ENCODE peak calls at places on chromosomes 2 and 18, in seven cellular contexts. N, P, U, F, D, Q and L are unnamed samples. For H3K27me3, the result is how much of the 10 kb centered on the place peaks cover.

GRCh38 chr2:120346667-120347358 is 877 bp downstream of the INHBB start:
- DNase-seq in N (peak), P (no peak), U (peak), F (no peak), D (peak), Q (no peak), L (no peak)

GRCh38 chr2:215376103-215376780 is 59.6 kb downstream of the FN1 start:
- DNase-seq in N (no peak), P (no peak), U (no peak), F (no peak), D (peak), Q (no peak), L (no peak)

GRCh38 chr2:216215991-216216390 is 106.8 kb downstream of the XRCC5 start:
- DNase-seq in N (no peak), P (no peak), U (peak), F (peak), D (peak), Q (no peak), L (no peak)

GRCh38 chr2:28269019-28269784 is 123.5 kb upstream of the FOSL2 start:
- DNase-seq in N (no peak), P (no peak), U (peak), F (no peak), D (peak), Q (no peak), L (no peak)

GRCh38 chr2:191650896-191651773 is 26.8 kb upstream of the NABP1 start:
- DNase-seq in N (no peak), P (no peak), U (no peak), F (no peak), D (no peak), Q (no peak), L (no peak)

GRCh38 chr18:4119813-4120212 is 335.3 kb downstream of the DLGAP1 start:
- DNase-seq in N (no peak), P (no peak), U (no peak), F (no peak), D (no peak), Q (no peak), L (no peak)

GRCh38 chr2:222355860-222356259 is 57.1 kb upstream of the PAX3 start:
- DNase-seq in N (no peak), P (no peak), U (peak), F (no peak), D (no peak), Q (no peak), L (no peak)

GRCh38 chr18:59861009-59861408 is 38.8 kb upstream of the PMAIP1 start:
- DNase-seq in N (no peak), P (no peak), U (peak), F (no peak), D (peak), Q (no peak), L (no peak)

GRCh38 chr2:189056200-189057106 is 82.3 kb downstream of the COL3A1 start:
- DNase-seq in N (no peak), P (no peak), U (peak), F (no peak), D (no peak), Q (no peak), L (no peak)

GRCh38 chr2:72112981-72113846 is 34.4 kb downstream of the CYP26B1 start:
- DNase-seq in N (no peak), P (no peak), U (no peak), F (no peak), D (no peak), Q (no peak), L (no peak)

GRCh38 chr2:158395166-158395565 is 61.4 kb downstream of the CCDC148 start:
- DNase-seq in N (no peak), P (no peak), U (peak), F (no peak), D (no peak), Q (no peak), L (no peak)

GRCh38 chr18:48933578-48934399 is 17.0 kb downstream of the SMAD7 start:
- DNase-seq in N (no peak), P (no peak), U (no peak), F (no peak), D (no peak), Q (no peak), L (no peak)

GRCh38 chr2:105187531-105187930 is 54.0 kb upstream of the GPR45 start:
- DNase-seq in N (no peak), P (no peak), U (peak), F (no peak), D (peak), Q (no peak), L (no peak)

GRCh38 chr2:43361286-43361685 is 134.9 kb upstream of the ZFP36L2 start:
- DNase-seq in N (no peak), P (no peak), U (peak), F (no peak), D (peak), Q (no peak), L (no peak)

GRCh38 chr18:78981652-78981955 is 2.0 kb downstream of the SALL3 start:
- DNase-seq in N (no peak), P (no peak), U (no peak), F (no peak), D (no peak), Q (no peak), L (no peak)
- H3K27me3 ChIP-seq in N (under half), P (under half), U (under half), F (half or more), D (half or more), Q (half or more), L (half or more)

DNA sequence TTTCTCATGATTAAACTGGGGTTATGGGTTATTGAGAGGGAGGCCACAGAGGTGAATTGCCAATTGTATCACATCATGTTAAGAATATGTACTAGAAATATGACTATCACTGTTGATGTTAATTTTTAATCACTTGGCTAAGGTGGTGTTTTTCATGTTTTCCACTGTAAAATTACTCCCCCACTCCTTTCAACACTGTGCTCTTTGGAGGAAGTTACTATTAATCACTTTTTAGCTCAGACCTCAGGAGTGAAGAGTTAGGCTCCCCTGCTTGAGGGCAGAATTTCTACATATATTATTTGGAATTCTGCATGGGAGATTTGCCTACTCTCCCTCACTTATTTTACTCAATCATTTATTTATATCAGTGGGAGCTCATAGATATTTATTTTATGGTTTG is 76.0 kb upstream of the OSR1 start:
- DNase-seq in N (no peak), P (no peak), U (no peak), F (no peak), D (peak), Q (no peak), L (no peak)
- TF ChIP-seq CTCF in N (no peak), P (no peak), U (no peak), F (no peak), D (no peak), Q (no peak), L (no peak)

GRCh38 chr18:32771871-32772499 is 838 bp downstream of the KLHL14 start:
- DNase-seq in N (peak), P (no peak), U (no peak), F (no peak), D (no peak), Q (no peak), L (no peak)
- H3K27me3 ChIP-seq in N (under half), P (under half), U (under half), F (under half), D (under half), Q (half or more), L (under half)

GRCh38 chr2:27049422-27050280 is 1.8 kb upstream of the AGBL5 start:
- DNase-seq in N (peak), P (peak), U (no peak), F (no peak), D (no peak), Q (no peak), L (peak)

GRCh38 chr2:27050281-27050995 is 1.0 kb upstream of the AGBL5 start:
- DNase-seq in N (peak), P (peak), U (peak), F (peak), D (peak), Q (peak), L (peak)

GRCh38 chr2:27053321-27053720 is 1.9 kb downstream of the AGBL5 start:
- DNase-seq in N (no peak), P (no peak), U (no peak), F (no peak), D (no peak), Q (no peak), L (no peak)

GRCh38 chr2:27051902-27052645 is 606 bp downstream of the AGBL5 start:
- DNase-seq in N (peak), P (no peak), U (no peak), F (peak), D (no peak), Q (peak), L (no peak)

DNA sequence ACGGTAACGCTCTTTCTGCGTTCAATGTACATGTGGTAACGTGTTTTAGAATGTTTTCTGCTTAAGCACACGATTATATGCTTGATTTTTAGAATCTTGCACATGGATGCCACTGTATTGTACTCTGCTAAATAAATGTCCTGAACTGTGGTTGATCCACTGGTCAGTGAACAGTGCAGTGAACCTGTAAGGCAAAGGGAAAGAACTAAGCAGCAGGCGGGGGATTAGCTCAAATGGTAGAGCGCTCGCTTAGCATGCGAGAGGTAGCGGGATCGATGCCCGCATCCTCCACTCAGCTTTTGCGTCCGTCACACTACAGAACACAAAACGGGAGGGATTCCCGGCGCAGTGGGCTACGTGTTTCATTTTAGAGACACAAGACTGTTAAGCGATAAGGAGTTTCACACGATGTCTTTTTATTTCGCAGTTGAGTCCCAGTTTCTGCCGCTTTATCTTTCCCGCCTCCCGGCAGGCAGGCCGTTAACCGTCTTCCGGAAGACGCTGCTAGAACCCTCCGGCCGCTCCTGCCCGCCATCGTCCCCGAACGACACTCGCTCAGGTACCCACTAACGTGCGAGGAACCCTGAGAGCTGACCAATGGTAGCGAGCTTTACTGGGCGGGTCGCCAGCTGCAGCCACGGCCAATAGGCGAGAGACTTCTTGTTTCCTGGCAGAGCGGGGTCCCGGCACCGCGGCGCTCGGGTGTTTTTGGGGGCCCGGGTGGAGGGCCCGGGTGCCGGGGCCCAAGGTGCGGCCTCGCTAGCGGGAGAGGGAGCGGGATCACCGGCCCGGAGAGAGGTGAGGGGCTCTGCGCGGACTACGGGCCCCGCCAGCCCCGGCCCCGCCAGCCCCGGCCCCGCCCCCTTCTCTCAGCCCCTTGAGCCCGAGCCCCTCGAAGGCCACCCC is at the start of gene AGBL5:
- DNase-seq in N (peak), P (peak), U (peak), F (peak), D (peak), Q (peak), L (peak)
- TF ChIP-seq CTCF in N (peak), P (no peak), U (no peak), F (no peak), D (no peak), Q (no peak), L (no peak)

GRCh38 chr2:128594273-128594910 is 275.7 kb upstream of the HS6ST1 start:
- DNase-seq in N (peak), P (no peak), U (no peak), F (no peak), D (no peak), Q (no peak), L (no peak)
- H3K27me3 ChIP-seq in N (under half), P (under half), U (under half), F (under half), D (under half), Q (under half), L (under half)

DNA sequence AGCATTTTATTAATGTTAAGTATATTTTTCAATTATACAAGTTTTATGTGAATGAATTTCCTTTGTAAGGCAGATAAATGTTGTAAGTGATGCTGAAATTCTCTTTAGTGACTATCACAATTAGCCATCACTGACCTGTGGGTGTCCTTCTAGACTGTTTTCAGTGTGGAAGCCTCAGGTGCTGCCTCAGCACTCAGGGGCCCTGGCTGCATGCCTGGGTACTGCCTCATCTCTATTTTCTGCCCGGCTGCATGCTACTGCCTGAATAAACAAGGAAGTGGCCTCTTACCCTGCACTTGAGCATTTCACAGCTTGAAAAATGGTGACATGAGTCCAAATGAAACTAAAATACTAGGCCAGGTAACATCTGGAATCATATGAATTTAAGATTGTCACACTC is 787.6 kb upstream of the SALL3 start:
- DNase-seq in N (no peak), P (no peak), U (no peak), F (peak), D (no peak), Q (no peak), L (no peak)
- TF ChIP-seq CTCF in N (no peak), P (no peak), U (no peak), F (no peak), D (no peak), Q (peak), L (no peak)

DNA sequence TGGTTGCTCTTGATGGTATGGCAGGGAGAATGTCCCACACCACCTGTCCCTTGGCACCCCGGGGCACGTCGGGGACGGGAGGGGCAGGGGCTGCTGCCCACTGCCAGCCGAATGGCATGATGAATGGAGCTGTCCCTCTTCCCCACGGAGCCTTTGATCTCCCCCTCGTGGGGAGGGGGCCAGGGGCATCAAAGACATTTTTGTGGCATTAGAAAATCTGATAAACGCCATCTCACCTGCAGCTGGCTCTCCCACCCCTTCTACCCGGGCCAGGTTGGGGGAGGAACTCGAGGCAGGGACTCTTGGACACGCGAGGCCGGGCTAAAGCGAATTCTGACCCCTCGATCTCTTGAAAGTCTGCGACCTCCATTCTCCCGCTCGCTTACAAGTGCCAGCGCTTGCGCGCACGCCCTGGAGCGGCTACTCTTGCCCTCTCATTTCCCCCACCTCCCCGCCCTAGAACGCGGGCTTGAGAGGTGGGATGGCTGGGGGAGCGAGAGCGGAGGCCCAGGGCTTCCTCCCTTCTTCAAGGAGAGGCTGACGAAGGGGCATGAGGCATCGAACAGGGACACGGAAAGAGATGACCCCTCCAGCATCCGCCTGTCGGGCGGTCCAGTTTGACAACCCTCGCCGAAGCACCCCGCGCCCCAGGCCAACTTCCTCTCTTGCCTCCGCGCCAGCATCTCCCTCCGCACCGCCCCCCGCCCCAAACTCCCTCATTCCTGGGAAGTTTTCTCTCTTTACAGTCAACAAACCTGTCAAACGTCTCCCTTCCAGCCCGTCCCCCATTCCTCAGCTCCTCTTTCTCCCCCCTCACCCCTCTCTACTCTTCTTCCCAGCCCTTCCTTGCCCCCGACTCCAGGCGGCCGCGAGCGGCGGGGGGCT is 692 bp upstream of the WNT6 start:
- DNase-seq in N (no peak), P (no peak), U (no peak), F (no peak), D (no peak), Q (no peak), L (no peak)
- H3K27me3 ChIP-seq in N (under half), P (under half), U (half or more), F (under half), D (half or more), Q (half or more), L (half or more)